ENCODE peak calls at places on chromosomes 3 and 15, in six cellular contexts. W, Z, Q, J, X and O are unnamed samples.

GRCh38 chr3:117616213-117616612 is 906.6 kb downstream of the TUSC7 start:
- DNase-seq in Z (no peak), X (no peak), J (no peak), W (no peak), Q (no peak), O (no peak)

GRCh38 chr3:134487406-134487805 is 1.5 kb downstream of the CEP63 start:
- DNase-seq in X (no peak), W (no peak), J (no peak), Q (no peak), Z (no peak), O (no peak)

GRCh38 chr15:57505949-57506391 is 85.7 kb upstream of the MYZAP start:
- DNase-seq in J (no peak), Z (peak; percentile 39), X (peak; percentile 50), Q (no peak), W (no peak), O (peak; percentile 93)

GRCh38 chr3:25448750-25449684 is 21.0 kb downstream of the RARB start:
- DNase-seq in Z (peak; percentile 60), X (peak; percentile 89), J (no peak), Q (peak; percentile 93), W (peak; percentile 69), O (peak; percentile 95)

GRCh38 chr3:5217824-5218595 is 30.5 kb downstream of the EDEM1 start:
- DNase-seq in Z (no peak), J (no peak), Q (no peak), W (no peak), X (no peak), O (no peak)

GRCh38 chr15:67085818-67086649 is 20.6 kb downstream of the SMAD3 start:
- DNase-seq in W (no peak), X (no peak), Z (no peak), Q (no peak), J (no peak), O (no peak)

GRCh38 chr15:38391186-38391585 is 62.7 kb upstream of the FAM98B start:
- DNase-seq in Q (no peak), J (no peak), X (no peak), W (no peak), Z (no peak), O (no peak)

GRCh38 chr3:32867954-32868353 is 50.2 kb downstream of the TRIM71 start:
- DNase-seq in Z (no peak), X (no peak), Q (no peak), W (no peak), J (no peak), O (no peak)

GRCh38 chr3:134449277-134449676 is 36.5 kb downstream of the ANAPC13 start:
- DNase-seq in J (no peak), Z (peak; percentile 58), Q (no peak), W (peak; percentile 69), X (peak; percentile 41), O (no peak)

GRCh38 chr3:17865626-17866025 is 123.2 kb upstream of the TBC1D5 start:
- DNase-seq in J (no peak), Z (no peak), W (no peak), X (no peak), Q (no peak), O (no peak)

GRCh38 chr3:12380408-12380795 is 91.5 kb downstream of the PPARG start:
- DNase-seq in Z (no peak), X (no peak), Q (no peak), W (no peak), J (no peak), O (no peak)

GRCh38 chr3:155190686-155191085 is 102.8 kb downstream of the STRIT1 start:
- DNase-seq in Q (no peak), W (no peak), Z (no peak), X (no peak), J (no peak), O (no peak)

GRCh38 chr15:90594297-90594696 is 64.6 kb downstream of the CRTC3 start:
- DNase-seq in W (no peak), X (peak; percentile 92), J (no peak), Z (peak; percentile 72), Q (peak; percentile 89), O (peak; percentile 92)

GRCh38 chr3:19348929-19349564 is 200.7 kb downstream of the KCNH8 start:
- DNase-seq in X (no peak), J (peak; percentile 48), W (peak; percentile 48), Q (no peak), Z (peak; percentile 36), O (no peak)

GRCh38 chr3:67083277-67083676 is 85.2 kb downstream of the KBTBD8 start:
- DNase-seq in Z (no peak), W (no peak), J (no peak), Q (no peak), X (no peak), O (no peak)

GRCh38 chr3:197394464-197395321 is 96.3 kb upstream of the DLG1 start:
- DNase-seq in J (peak; percentile 33), Q (no peak), X (peak; percentile 51), W (no peak), Z (no peak), O (no peak)

GRCh38 chr3:65829228-65829627 is 209.5 kb downstream of the MAGI1 start:
- DNase-seq in J (no peak), Q (no peak), W (no peak), X (no peak), Z (no peak), O (no peak)

GRCh38 chr3:32176989-32177701 is 61.3 kb upstream of the CMTM8 start:
- DNase-seq in Z (peak; percentile 65), W (peak; percentile 64), J (peak; percentile 62), X (no peak), Q (no peak), O (no peak)

GRCh38 chr15:63891079-63891762 is 57.5 kb upstream of the HERC1 start:
- DNase-seq in W (peak; percentile 87), Q (peak; percentile 87), X (peak; percentile 65), J (peak; percentile 75), Z (peak; percentile 87), O (peak; percentile 82)

GRCh38 chr3:131047582-131047981 is 20.9 kb downstream of the NEK11 start:
- DNase-seq in W (no peak), X (no peak), Z (no peak), J (no peak), Q (no peak), O (no peak)

GRCh38 chr3:190671658-190672057 is 157.8 kb downstream of the IL1RAP start:
- DNase-seq in Q (no peak), X (no peak), J (no peak), Z (no peak), W (no peak), O (no peak)

GRCh38 chr3:188697127-188697526 is 474.6 kb upstream of the TPRG1 start:
- DNase-seq in W (peak; percentile 32), Z (no peak), J (no peak), X (no peak), Q (no peak), O (no peak)
- H3K9me3 ChIP-seq in W (no peaks in the 10 kb centered on the region), Z (no peaks in the 10 kb centered on the region), J (no peaks in the 10 kb centered on the region), X (no peaks in the 10 kb centered on the region), Q (no peaks in the 10 kb centered on the region), O (no peaks in the 10 kb centered on the region)

GRCh38 chr3:99976584-99976983 is 137.7 kb downstream of the FILIP1L start:
- DNase-seq in J (no peak), Z (no peak), Q (no peak), W (no peak), X (no peak), O (no peak)
- H3K27ac ChIP-seq in J (no peak overlapping the region), Z (no peak overlapping the region), Q (no peak overlapping the region), W (no peak overlapping the region), X (no peak overlapping the region), O (no peak overlapping the region)

GRCh38 chr15:23647421-23648375 is at the start of gene MAGEL2:
- DNase-seq in X (no peak), Q (no peak), Z (no peak), J (no peak), W (peak; percentile 77), O (no peak)
- H3K4me3 ChIP-seq in X (no peak within 1 kb of the TSS), Q (peak within 1 kb of the TSS; percentile 41), Z (no peak within 1 kb of the TSS), J (no peak within 1 kb of the TSS), W (peak within 1 kb of the TSS; percentile 80), O (peak within 1 kb of the TSS; percentile 32)

DNA sequence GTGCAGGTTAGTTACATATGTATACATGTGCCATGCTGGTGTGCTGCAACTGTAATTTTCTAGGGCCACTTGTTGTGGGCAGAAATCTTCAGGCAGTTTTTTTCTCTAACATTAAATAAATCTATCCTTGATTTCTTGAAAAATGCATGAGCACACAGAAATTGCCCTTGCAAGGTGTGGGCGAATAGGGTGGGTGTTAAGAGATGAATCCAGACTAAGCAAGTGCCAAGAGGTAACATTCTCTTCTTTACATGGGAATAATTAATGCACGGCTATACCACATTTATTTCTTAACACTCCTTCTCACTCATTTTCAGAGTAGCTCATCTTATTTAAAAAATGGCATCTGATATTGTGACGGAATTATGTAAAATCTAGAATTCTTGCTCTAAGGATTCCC is 719.6 kb downstream of the AGBL1 start:
- DNase-seq in J (no peak), Q (no peak), W (no peak), X (no peak), Z (no peak), O (no peak)
- H3K9me3 ChIP-seq in J (no peaks in the 10 kb centered on the region), Q (no peaks in the 10 kb centered on the region), W (no peaks in the 10 kb centered on the region), X (no peaks in the 10 kb centered on the region), Z (no peaks in the 10 kb centered on the region), O (no peaks in the 10 kb centered on the region)

DNA sequence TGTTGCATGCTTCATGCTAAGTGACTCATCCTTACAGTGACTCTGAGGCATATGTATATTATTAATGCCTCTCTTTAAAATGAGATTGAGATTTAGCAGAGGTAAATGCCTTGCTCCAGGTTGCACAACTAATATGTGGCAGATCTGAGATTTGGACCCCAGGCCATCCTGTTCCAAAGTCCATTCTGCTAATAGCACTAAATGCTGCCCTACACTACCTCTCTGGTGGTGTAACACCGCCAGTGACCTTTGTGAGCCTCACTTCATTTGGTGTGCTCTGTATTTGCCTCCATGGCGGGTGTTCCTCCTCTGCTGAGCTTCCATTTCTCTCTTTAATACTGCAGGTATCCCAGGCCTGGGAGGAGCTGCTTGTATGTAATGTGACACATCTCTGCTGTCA is 50.4 kb downstream of the GPR171 start:
- DNase-seq in Z (no peak), J (no peak), X (no peak), W (no peak), Q (no peak), O (no peak)
- H3K27ac ChIP-seq in Z (no peak overlapping the region), J (no peak overlapping the region), X (no peak overlapping the region), W (no peak overlapping the region), Q (no peak overlapping the region), O (no peak overlapping the region)

DNA sequence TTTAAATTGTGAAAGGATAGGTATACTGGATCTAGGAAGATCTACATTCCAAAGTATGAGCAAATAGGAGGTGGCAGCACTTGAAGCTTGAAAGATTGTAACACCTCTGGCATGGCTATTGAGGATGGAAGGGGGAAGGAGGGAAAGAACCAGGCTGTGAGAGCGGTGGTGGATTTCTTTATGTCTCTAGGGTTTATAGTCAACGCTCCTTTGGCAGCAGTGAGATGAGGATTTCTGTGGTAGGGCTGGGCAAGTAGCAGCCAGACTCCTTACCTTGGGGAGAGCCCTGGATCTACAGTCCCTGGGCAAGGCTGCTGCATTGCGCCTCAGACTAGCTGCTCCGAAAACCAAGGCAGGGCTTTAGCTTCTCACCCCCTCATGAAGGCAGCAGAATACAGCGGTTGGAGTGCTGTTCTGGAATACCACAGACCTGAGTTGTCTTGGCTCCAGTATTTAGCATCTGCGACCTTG is 53.2 kb downstream of the MEF2A start:
- DNase-seq in Z (no peak), X (no peak), W (peak; percentile 32), Q (no peak), J (no peak), O (no peak)
- H3K4me3 ChIP-seq in Z (no peak overlapping the region), X (no peak overlapping the region), W (no peak overlapping the region), Q (no peak overlapping the region), J (no peak overlapping the region), O (no peak overlapping the region)